ENCODE peak calls at places on chromosomes 7 and 10, in six cellular contexts. One of them, this sample, is unnamed.

GRCh38 chr10:80283536-80284199 is 5.8 kb downstream of the MAT1A start:
- DNase-seq in GM12891: no peak
- DNase-seq in GM12878: no peak
- DNase-seq in K562: no peak
- DNase-seq in HepG2: no peak
- DNase-seq in H1: no peak
- DNase-seq in this sample: no peak

GRCh38 chr10:115491526-115492140 is 398.5 kb downstream of the ATRNL1 start:
- DNase-seq in GM12891: no peak
- DNase-seq in GM12878: no peak
- DNase-seq in K562: no peak
- DNase-seq in HepG2: peak
- DNase-seq in H1: no peak
- DNase-seq in this sample: no peak

GRCh38 chr7:18831943-18832342 is 285.5 kb downstream of the TWIST1 start:
- DNase-seq in GM12891: no peak
- DNase-seq in GM12878: no peak
- DNase-seq in K562: no peak
- DNase-seq in HepG2: no peak
- DNase-seq in H1: no peak
- DNase-seq in this sample: no peak

GRCh38 chr10:43606323-43607198 is at the start of gene ZNF485:
- DNase-seq in GM12891: peak
- DNase-seq in GM12878: no peak
- DNase-seq in K562: peak
- DNase-seq in HepG2: peak
- DNase-seq in H1: peak
- DNase-seq in this sample: peak

GRCh38 chr7:30430777-30431176 is 47.8 kb downstream of the NOD1 start:
- DNase-seq in GM12891: no peak
- DNase-seq in GM12878: no peak
- DNase-seq in K562: no peak
- DNase-seq in HepG2: no peak
- DNase-seq in H1: no peak
- DNase-seq in this sample: no peak

GRCh38 chr10:80158598-80159127 is 26.1 kb downstream of the PLAC9 start:
- DNase-seq in GM12891: no peak
- DNase-seq in GM12878: no peak
- DNase-seq in K562: peak
- DNase-seq in HepG2: no peak
- DNase-seq in H1: no peak
- DNase-seq in this sample: no peak

GRCh38 chr7:28481131-28481926 is 69.0 kb downstream of the CREB5 start:
- DNase-seq in GM12891: no peak
- DNase-seq in GM12878: peak
- DNase-seq in K562: no peak
- DNase-seq in HepG2: no peak
- DNase-seq in H1: no peak
- DNase-seq in this sample: no peak

GRCh38 chr7:6578114-6579084 is 1.1 kb downstream of the ZDHHC4 start:
- DNase-seq in GM12891: no peak
- DNase-seq in GM12878: no peak
- DNase-seq in K562: no peak
- DNase-seq in HepG2: peak
- DNase-seq in H1: no peak
- DNase-seq in this sample: no peak

GRCh38 chr10:21732067-21732772 is 198.2 kb downstream of the MLLT10 start:
- DNase-seq in GM12891: peak
- DNase-seq in GM12878: no peak
- DNase-seq in K562: peak
- DNase-seq in HepG2: peak
- DNase-seq in H1: peak
- DNase-seq in this sample: peak

GRCh38 chr7:129535896-129536295 is 33.6 kb downstream of the SMKR1 start:
- DNase-seq in GM12891: no peak
- DNase-seq in GM12878: no peak
- DNase-seq in K562: no peak
- DNase-seq in HepG2: no peak
- DNase-seq in H1: no peak
- DNase-seq in this sample: no peak

GRCh38 chr7:138608292-138608691 is 92.9 kb downstream of the SVOPL start:
- DNase-seq in GM12891: no peak
- DNase-seq in GM12878: peak
- DNase-seq in K562: no peak
- DNase-seq in HepG2: no peak
- DNase-seq in H1: no peak
- DNase-seq in this sample: peak

GRCh38 chr7:13031481-13031880 is 344.0 kb downstream of the ARL4A start:
- DNase-seq in GM12891: no peak
- DNase-seq in GM12878: no peak
- DNase-seq in K562: no peak
- DNase-seq in HepG2: peak
- DNase-seq in H1: no peak
- DNase-seq in this sample: no peak

GRCh38 chr7:43757073-43757720 is 1.3 kb upstream of the BLVRA start:
- DNase-seq in GM12891: no peak
- DNase-seq in GM12878: no peak
- DNase-seq in K562: no peak
- DNase-seq in HepG2: no peak
- DNase-seq in H1: no peak
- DNase-seq in this sample: no peak

GRCh38 chr7:20201380-20201779 is 15.8 kb downstream of the MACC1 start:
- DNase-seq in GM12891: no peak
- DNase-seq in GM12878: no peak
- DNase-seq in K562: no peak
- DNase-seq in HepG2: no peak
- DNase-seq in H1: no peak
- DNase-seq in this sample: no peak

GRCh38 chr7:45590679-45591057 is 16.5 kb downstream of the ADCY1 start:
- DNase-seq in GM12891: no peak
- DNase-seq in GM12878: no peak
- DNase-seq in K562: no peak
- DNase-seq in HepG2: no peak
- DNase-seq in H1: no peak
- DNase-seq in this sample: no peak

GRCh38 chr10:31728698-31729224 is 199.9 kb downstream of the ARHGAP12 start:
- DNase-seq in GM12891: no peak
- DNase-seq in GM12878: no peak
- DNase-seq in K562: no peak
- DNase-seq in HepG2: no peak
- DNase-seq in H1: no peak
- DNase-seq in this sample: no peak

GRCh38 chr7:47095906-47096305 is 486.0 kb downstream of the TNS3 start:
- DNase-seq in GM12891: no peak
- DNase-seq in GM12878: no peak
- DNase-seq in K562: no peak
- DNase-seq in HepG2: no peak
- DNase-seq in H1: no peak
- DNase-seq in this sample: no peak

GRCh38 chr10:42878134-42878820 is 95.7 kb downstream of the BMS1 start:
- DNase-seq in GM12891: no peak
- DNase-seq in GM12878: no peak
- DNase-seq in K562: no peak
- DNase-seq in HepG2: no peak
- DNase-seq in H1: no peak
- DNase-seq in this sample: no peak

GRCh38 chr7:102115181-102115580 is 171.5 kb upstream of the SH2B2 start:
- DNase-seq in GM12891: no peak
- DNase-seq in GM12878: no peak
- DNase-seq in K562: no peak
- DNase-seq in HepG2: no peak
- DNase-seq in H1: no peak
- DNase-seq in this sample: no peak

GRCh38 chr7:30642789-30643188 is 39.5 kb downstream of the CRHR2 start:
- DNase-seq in GM12891: no peak
- DNase-seq in GM12878: no peak
- DNase-seq in K562: no peak
- DNase-seq in HepG2: no peak
- DNase-seq in H1: no peak
- DNase-seq in this sample: no peak

GRCh38 chr10:62738916-62739315 is 65.6 kb upstream of the ADO start:
- DNase-seq in GM12891: no peak
- DNase-seq in GM12878: no peak
- DNase-seq in K562: no peak
- DNase-seq in HepG2: no peak
- DNase-seq in H1: no peak
- DNase-seq in this sample: no peak

GRCh38 chr10:2477154-2477553 is 590.2 kb upstream of the PFKP start:
- DNase-seq in GM12891: no peak
- DNase-seq in GM12878: no peak
- DNase-seq in K562: no peak
- DNase-seq in HepG2: no peak
- DNase-seq in H1: peak
- DNase-seq in this sample: no peak

GRCh38 chr7:131945948-131946525 is 389.6 kb upstream of the PODXL start:
- DNase-seq in GM12891: no peak
- DNase-seq in GM12878: no peak
- DNase-seq in K562: no peak
- DNase-seq in HepG2: no peak
- DNase-seq in H1: no peak
- DNase-seq in this sample: no peak

GRCh38 chr10:93894516-93895378 is 969 bp downstream of the SLC35G1 start:
- DNase-seq in GM12891: no peak
- DNase-seq in GM12878: no peak
- DNase-seq in K562: peak
- DNase-seq in HepG2: no peak
- DNase-seq in H1: no peak
- DNase-seq in this sample: no peak

GRCh38 chr10:93897070-93897797 is 3.5 kb downstream of the SLC35G1 start:
- DNase-seq in GM12891: no peak
- DNase-seq in GM12878: no peak
- DNase-seq in K562: no peak
- DNase-seq in HepG2: no peak
- DNase-seq in H1: no peak
- DNase-seq in this sample: no peak

GRCh38 chr10:93899109-93899508 is 5.3 kb downstream of the SLC35G1 start:
- DNase-seq in GM12891: no peak
- DNase-seq in GM12878: no peak
- DNase-seq in K562: no peak
- DNase-seq in HepG2: no peak
- DNase-seq in H1: no peak
- DNase-seq in this sample: no peak

DNA sequence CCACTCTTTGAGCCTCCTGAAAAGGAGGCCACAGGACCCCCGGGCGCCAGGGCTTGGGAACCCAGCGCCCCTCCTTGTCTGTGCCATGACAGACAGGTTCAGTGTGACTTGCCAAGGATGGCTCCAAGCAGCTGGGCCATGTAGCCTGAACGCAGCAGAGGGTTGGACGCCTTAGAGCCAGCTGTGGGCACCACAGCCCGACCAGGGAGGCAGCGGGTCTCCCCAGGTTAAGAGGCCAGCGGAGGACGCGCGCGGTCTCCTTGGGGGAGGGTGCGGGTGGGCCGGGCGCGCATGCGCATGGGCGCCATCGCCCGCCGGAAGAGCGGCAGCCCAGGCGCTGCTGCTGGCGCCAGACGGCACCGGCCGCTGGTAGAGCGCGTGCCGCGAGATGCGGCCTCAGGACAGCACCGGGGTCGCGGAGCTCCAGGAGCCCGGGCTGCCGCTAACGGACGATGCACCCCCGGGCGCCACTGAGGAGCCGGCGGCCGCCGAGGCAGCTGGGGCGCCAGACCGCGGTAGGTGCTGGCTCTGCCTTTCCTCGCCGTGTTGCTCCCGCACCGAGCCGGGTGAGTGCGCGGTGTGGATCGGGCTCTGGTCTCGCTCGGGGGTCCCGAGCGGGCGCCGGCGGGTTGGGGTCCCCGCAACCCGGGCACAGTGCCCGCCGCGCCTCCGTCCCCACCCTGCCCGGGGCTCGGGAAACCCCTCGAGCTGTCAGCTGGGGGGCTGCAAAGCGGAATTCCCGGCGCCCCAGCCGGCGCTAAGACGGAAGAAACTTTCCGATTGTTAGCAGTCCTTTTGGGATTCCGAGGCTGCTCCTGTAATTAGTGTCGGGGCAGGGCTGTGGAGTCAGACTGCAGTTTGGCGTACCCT is at the start of gene SLC35G1:
- DNase-seq in GM12891: peak
- DNase-seq in GM12878: peak
- DNase-seq in K562: peak
- DNase-seq in HepG2: peak
- DNase-seq in H1: peak
- DNase-seq in this sample: peak
- TF ChIP-seq POLR2A in GM12891: peak
- TF ChIP-seq POLR2A in GM12878: peak
- TF ChIP-seq POLR2A in K562: peak
- TF ChIP-seq POLR2A in HepG2: peak
- TF ChIP-seq POLR2A in H1: peak
- TF ChIP-seq POLR2A in this sample: peak

DNA sequence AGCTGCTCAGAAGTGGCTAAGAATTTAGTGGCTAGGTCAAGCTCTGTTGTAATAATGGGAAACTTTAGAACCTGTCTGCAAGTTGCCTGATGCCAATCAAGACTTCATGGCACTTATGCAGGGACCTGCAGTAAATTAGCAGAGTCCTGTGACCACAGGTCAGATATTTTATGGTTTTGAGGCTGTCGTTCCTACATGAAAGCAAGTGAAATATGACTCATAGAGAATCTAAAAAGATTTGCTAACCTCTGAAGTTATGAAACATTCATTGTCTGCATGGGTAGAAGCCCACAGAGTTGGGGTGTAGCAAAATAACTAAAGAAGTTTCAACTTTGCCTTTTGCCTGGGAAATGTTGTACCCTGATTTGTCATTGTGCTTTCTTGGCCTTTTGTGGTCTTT is 32.3 kb downstream of the SLC39A12 start:
- DNase-seq in GM12891: peak
- DNase-seq in GM12878: peak
- DNase-seq in K562: no peak
- DNase-seq in HepG2: no peak
- DNase-seq in H1: no peak
- DNase-seq in this sample: no peak
- TF ChIP-seq TAF1 in GM12891: no peak
- TF ChIP-seq TAF1 in GM12878: no peak
- TF ChIP-seq TAF1 in K562: no peak
- TF ChIP-seq TAF1 in HepG2: no peak
- TF ChIP-seq TAF1 in H1: no peak
- TF ChIP-seq TAF1 in this sample: no peak

DNA sequence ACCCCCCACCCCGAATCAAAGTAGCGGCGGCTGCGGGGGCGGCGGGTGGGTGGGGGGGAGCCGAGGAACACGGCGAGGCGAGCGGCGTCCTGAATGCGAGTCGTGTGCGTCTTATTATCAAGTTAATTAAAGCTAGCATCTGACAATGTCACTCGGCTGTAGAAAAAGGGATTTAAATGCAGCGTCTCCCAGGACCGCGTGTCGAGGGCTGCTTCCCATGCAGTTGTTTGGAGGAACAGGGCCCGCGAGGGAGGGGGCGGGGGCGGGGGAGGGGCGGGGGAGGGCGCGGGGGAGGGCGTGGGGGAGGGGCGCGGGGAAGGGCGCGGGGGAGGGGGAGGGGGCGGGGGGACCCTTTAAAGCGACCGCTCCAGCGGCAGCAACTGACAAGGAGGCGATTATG is 2.7 kb upstream of the UNCX start:
- DNase-seq in GM12891: no peak
- DNase-seq in GM12878: no peak
- DNase-seq in K562: no peak
- DNase-seq in HepG2: no peak
- DNase-seq in H1: no peak
- DNase-seq in this sample: no peak
- TF ChIP-seq POLR2A in GM12891: no peak
- TF ChIP-seq POLR2A in GM12878: no peak
- TF ChIP-seq POLR2A in K562: no peak
- TF ChIP-seq POLR2A in HepG2: no peak
- TF ChIP-seq POLR2A in H1: no peak
- TF ChIP-seq POLR2A in this sample: no peak

GRCh38 chr10:844552-844951 is 87.0 kb downstream of the LARP4B start:
- DNase-seq in GM12891: no peak
- DNase-seq in GM12878: no peak
- DNase-seq in K562: no peak
- DNase-seq in HepG2: no peak
- DNase-seq in H1: no peak
- DNase-seq in this sample: no peak
- TF ChIP-seq TAF1 in GM12891: no peak
- TF ChIP-seq TAF1 in GM12878: no peak
- TF ChIP-seq TAF1 in K562: no peak
- TF ChIP-seq TAF1 in HepG2: no peak
- TF ChIP-seq TAF1 in H1: no peak
- TF ChIP-seq TAF1 in this sample: no peak